ENCODE peak calls at places on chromosomes 5 and 9, in ten cellular contexts. X is activated T-helper 1 cell treated with anti-CD3 and anti-CD28 coated beads, Interleukin-2, amount 50 U/mL, for 16 hours; E is NCI-H1092; R is pancreas; U is transverse colon; T is endothelial cell of umbilical vein; J is stimulated activated CD4-positive, alpha-beta T cell treated with anti-CD3 and anti-CD28 coated beads, Interleukin-15, amount 100 ng/mL, for 24 hours; L is NCI-H510A treated with DMSO at 0.1 percent for 48 hours; Q is NCI-H748 treated with DMSO at 0.1 percent for 48 hours; H is sigmoid colon. I is an unnamed sample.

GRCh38 chr5:127056896-127057295 is 16.4 kb downstream of the C5orf63 start:
- DNase-seq in X (no peak), E (no peak), R (no peak), U (no peak), T (no peak), J (no peak), L (no peak), Q (no peak), H (no peak), I (no peak)

GRCh38 chr5:108259306-108259705 is 122.6 kb downstream of the FBXL17 start:
- DNase-seq in X (no peak), E (no peak), R (no peak), U (no peak), T (peak; percentile 85), J (no peak), L (peak; percentile 33), Q (peak; percentile 26), H (no peak), I (peak; percentile 69)

GRCh38 chr9:110028281-110029075 is 179.5 kb downstream of the C9orf152 start:
- DNase-seq in X (no peak), E (no peak), R (no peak), U (no peak), T (peak; percentile 63), J (no peak), L (no peak), Q (no peak), H (no peak), I (peak; percentile 41)

GRCh38 chr5:40842351-40842750 is 1.2 kb downstream of the CARD6 start:
- DNase-seq in X (no peak), E (no peak), R (no peak), U (no peak), T (peak; percentile 55), J (no peak), L (no peak), Q (no peak), H (no peak), I (peak; percentile 61)

GRCh38 chr9:109295475-109296110 is 25.3 kb downstream of the EPB41L4B start:
- DNase-seq in X (no peak), E (no peak), R (no peak), U (no peak), T (no peak), J (no peak), L (no peak), Q (no peak), H (no peak), I (no peak)

GRCh38 chr9:121242955-121243346 is 25.0 kb upstream of the GSN start:
- DNase-seq in X (no peak), E (no peak), R (no peak), U (no peak), T (no peak), J (no peak), L (no peak), Q (no peak), H (peak; percentile 67), I (no peak)

GRCh38 chr5:24749701-24750100 is 104.9 kb upstream of the CDH10 start:
- DNase-seq in X (no peak), E (no peak), R (no peak), U (no peak), T (no peak), J (no peak), L (no peak), Q (no peak), H (no peak), I (no peak)

GRCh38 chr9:87336914-87337333 is 160.7 kb upstream of the DAPK1 start:
- DNase-seq in X (no peak), E (peak; percentile 73), R (peak; percentile 54), U (no peak), T (peak; percentile 77), J (peak; percentile 35), L (peak; percentile 54), Q (peak; percentile 79), H (no peak), I (peak; percentile 89)

GRCh38 chr5:73303139-73304079 is 130.4 kb downstream of the TMEM174 start:
- DNase-seq in X (no peak), E (no peak), R (no peak), U (no peak), T (no peak), J (no peak), L (peak; percentile 25), Q (no peak), H (no peak), I (peak; percentile 42)

GRCh38 chr5:33892419-33893151 is 795 bp upstream of the ADAMTS12 start:
- DNase-seq in X (no peak), E (no peak), R (peak; percentile 31), U (peak; percentile 10), T (no peak), J (no peak), L (no peak), Q (no peak), H (peak; percentile 73), I (peak; percentile 6)

GRCh38 chr5:27465140-27465539 is 426.8 kb upstream of the CDH9 start:
- DNase-seq in X (no peak), E (no peak), R (no peak), U (no peak), T (no peak), J (no peak), L (no peak), Q (no peak), H (no peak), I (no peak)

GRCh38 chr5:111530298-111530740 is 18.0 kb upstream of the STARD4 start:
- DNase-seq in X (peak; percentile 51), E (no peak), R (peak; percentile 54), U (peak; percentile 59), T (peak; percentile 90), J (peak; percentile 83), L (no peak), Q (no peak), H (peak; percentile 86), I (peak; percentile 94)

GRCh38 chr9:126592461-126592860 is 21.3 kb upstream of the LMX1B start:
- DNase-seq in X (no peak), E (no peak), R (no peak), U (no peak), T (no peak), J (no peak), L (no peak), Q (no peak), H (no peak), I (no peak)

GRCh38 chr5:114363837-114364236 is 2.0 kb downstream of the KCNN2 start:
- DNase-seq in X (no peak), E (no peak), R (no peak), U (no peak), T (no peak), J (no peak), L (no peak), Q (no peak), H (no peak), I (peak; percentile 25)

GRCh38 chr9:106704056-106704625 is 158.8 kb upstream of the ZNF462 start:
- DNase-seq in X (no peak), E (no peak), R (no peak), U (no peak), T (no peak), J (no peak), L (no peak), Q (no peak), H (no peak), I (no peak)

GRCh38 chr5:140141241-140141640 is 15.5 kb downstream of the IGIP start:
- DNase-seq in X (no peak), E (no peak), R (no peak), U (no peak), T (no peak), J (no peak), L (no peak), Q (no peak), H (no peak), I (no peak)

GRCh38 chr9:129568560-129569505 is 52.1 kb downstream of the C9orf50 start:
- DNase-seq in X (no peak), E (peak; percentile 34), R (peak; percentile 80), U (peak; percentile 27), T (no peak), J (peak; percentile 29), L (peak; percentile 15), Q (no peak), H (peak; percentile 82), I (no peak)

I was measured in lung microvascular endothelial cell.